ENCODE peak calls at places on chromosomes 4 and X, in five cellular contexts. N is mesendoderm, Z is WERI-Rb-1, M is neural progenitor cell, I is mammary epithelial cell. O is an unnamed sample. For H3K36me3 and H3K27me3, the result is how much of the 10 kb centered on the place peaks cover.

GRCh38 chr4:91936301-91936700 is 367.5 kb upstream of the GRID2 start:
- DNase-seq in M (no peak), I (no peak), Z (no peak), N (no peak), O (no peak)

GRCh38 chr4:39785031-39785430 is 87.1 kb downstream of the UBE2K start:
- DNase-seq in N (no peak), Z (no peak), M (no peak), I (no peak), O (no peak)

GRCh38 chrX:49100704-49101628 is 21.3 kb upstream of the WDR45 start:
- DNase-seq in M (peak), Z (peak), N (peak), I (peak), O (peak)

GRCh38 chrX:45954026-45954425 is 591.2 kb downstream of the ZNF674 start:
- DNase-seq in Z (no peak), M (no peak), I (no peak), N (no peak), O (no peak)

GRCh38 chr4:54186371-54186770 is 42.7 kb upstream of the PDGFRA start:
- DNase-seq in N (no peak), I (no peak), Z (no peak), M (no peak), O (no peak)

GRCh38 chr4:8409271-8410065 is 31.1 kb downstream of the ACOX3 start:
- DNase-seq in I (peak), M (no peak), N (no peak), Z (peak), O (no peak)

GRCh38 chr4:153900426-153900825 is 111.5 kb upstream of the SFRP2 start:
- DNase-seq in M (peak), N (no peak), Z (no peak), I (no peak), O (no peak)

GRCh38 chr4:154234576-154234975 is 257.0 kb downstream of the DCHS2 start:
- DNase-seq in Z (no peak), I (no peak), M (no peak), N (no peak), O (peak)

GRCh38 chr4:99816611-99817309 is at the start of gene DAPP1:
- DNase-seq in I (peak), M (no peak), N (peak), Z (no peak), O (no peak)

GRCh38 chr4:163587867-163588266 is 93.4 kb downstream of the TMA16 start:
- DNase-seq in Z (peak), N (peak), I (no peak), M (no peak), O (peak)

DNA sequence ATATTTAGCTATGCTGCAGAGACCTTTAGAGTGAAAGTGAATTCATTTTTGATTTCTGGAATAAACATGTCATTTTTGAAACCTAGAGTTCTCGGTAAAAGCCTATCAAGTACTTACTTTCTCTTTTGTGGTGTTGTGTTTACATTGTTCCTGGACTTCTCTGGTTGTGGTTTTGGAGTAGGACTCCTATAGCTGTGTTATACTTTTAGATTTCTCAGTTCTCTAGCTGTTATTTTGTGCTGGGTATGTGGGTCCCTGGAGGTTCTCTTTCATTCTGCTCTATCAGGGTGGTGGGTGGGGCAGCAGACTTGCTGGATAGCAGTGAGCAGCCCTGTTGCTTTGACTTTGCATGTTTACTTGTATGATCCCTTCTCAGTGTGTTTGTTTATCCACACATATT is 25.6 kb upstream of the MSMO1 start:
- DNase-seq in I (no peak), Z (no peak), N (no peak), M (no peak), O (no peak)
- H3K4me3 ChIP-seq in I (no peak), Z (no peak), N (no peak), M (no peak), O (no peak)

DNA sequence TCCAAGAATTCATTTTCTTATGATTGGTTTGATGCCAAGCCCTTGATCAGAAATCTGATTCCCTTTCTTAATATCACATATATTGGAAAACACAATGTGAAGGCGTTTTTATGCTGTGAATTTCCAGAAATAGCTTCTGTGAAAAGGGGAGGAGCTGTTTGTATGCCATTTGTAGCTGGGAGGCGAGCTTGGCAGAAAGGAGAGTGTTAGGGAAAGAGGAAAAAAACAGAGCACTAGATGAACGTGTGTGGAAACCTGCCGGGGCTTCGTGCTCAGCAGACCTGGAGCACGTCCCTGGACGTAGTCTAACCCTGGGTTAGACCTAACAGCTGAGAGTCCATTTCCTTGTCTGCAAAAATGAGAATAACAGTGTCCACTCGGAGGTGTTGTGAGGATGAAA is 3.4 kb downstream of the CLCN4 start:
- DNase-seq in Z (no peak), N (peak), M (no peak), I (no peak), O (no peak)
- H3K36me3 ChIP-seq in Z (under half), N (under half), M (under half), I (under half), O (under half)

GRCh38 chrX:129145898-129146297 is 377.4 kb downstream of the SMARCA1 start:
- DNase-seq in I (no peak), N (no peak), Z (no peak), M (no peak), O (no peak)
- H3K27me3 ChIP-seq in I (under half), N (under half), Z (under half), M (under half), O (under half)

DNA sequence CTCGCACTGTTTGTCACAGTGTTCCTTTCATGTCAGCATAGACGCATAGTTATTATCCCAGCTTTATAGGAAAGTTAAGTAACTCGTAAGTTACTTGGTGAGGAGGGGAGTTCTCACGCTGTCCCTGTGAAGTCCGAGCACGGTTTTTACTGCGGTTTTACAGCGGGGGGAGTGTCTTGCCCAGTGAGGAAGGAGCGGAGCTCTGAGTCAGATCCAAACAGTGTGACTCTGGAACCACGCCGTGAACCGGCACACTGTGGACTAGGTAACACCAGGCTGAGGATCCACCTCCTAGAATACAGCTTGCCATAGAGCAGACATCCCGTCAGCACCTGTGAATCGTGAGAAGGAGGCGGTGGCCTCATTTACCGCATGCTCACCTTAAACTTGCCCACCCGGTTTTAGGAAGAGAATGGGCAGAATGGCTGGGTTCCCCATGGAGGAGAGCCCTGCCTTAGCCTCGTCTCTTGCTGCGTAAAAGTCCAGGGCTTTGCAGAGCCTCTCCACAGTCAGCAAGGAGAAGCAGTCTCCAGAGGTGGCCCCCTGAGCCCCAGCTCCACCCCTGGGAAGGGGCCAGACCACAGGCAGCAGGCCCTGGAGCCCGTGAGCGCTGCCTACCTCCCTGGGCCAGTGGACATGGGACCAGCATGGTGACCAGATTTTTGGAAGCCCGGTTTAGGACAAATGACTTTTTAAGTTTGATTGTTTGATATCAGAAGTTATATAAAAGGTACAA is 40.2 kb upstream of the HGFAC start:
- DNase-seq in Z (no peak), M (no peak), N (no peak), I (no peak), O (peak)
- H3K4me3 ChIP-seq in Z (no peak), M (no peak), N (no peak), I (no peak), O (no peak)

DNA sequence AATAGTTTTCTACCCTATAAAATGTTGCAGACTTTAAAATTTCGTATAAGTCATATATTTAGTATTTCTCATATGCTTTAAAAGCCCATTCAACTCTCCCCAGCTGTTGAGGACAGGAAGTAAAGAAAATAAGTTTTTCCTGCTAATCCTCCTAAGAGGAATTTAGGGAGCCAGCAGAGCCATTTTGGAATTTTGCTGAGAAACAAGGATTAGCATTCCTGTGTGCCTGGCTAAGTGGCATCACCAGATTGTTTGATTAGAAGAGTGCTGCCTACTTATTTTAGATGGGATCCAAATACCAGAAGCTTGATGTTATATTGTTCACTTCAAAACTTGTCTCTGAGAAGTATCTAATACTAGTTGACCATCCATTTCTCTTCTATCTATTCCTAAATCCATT is 131.2 kb upstream of the HHIP start:
- DNase-seq in I (no peak), M (peak), N (peak), Z (no peak), O (no peak)
- H3K36me3 ChIP-seq in I (under half), M (under half), N (under half), Z (under half), O (under half)